ENCODE peak calls at places on chromosomes 7 and 10, in four cellular contexts. One of them, this sample, is unnamed.

GRCh38 chr10:110074298-110074697 is 66.5 kb downstream of the ADD3 start:
- DNase-seq in activated T-cell treated with anti-CD3 and anti-CD28 coated beads for 1 hour: no peak
- DNase-seq in T-cell: no peak
- DNase-seq in sciatic nerve: no peak
- DNase-seq in this sample: no peak

GRCh38 chr10:51288511-51288910 is 214.2 kb downstream of the PRKG1 start:
- DNase-seq in sciatic nerve: no peak
- DNase-seq in T-cell: no peak
- DNase-seq in activated T-cell treated with anti-CD3 and anti-CD28 coated beads for 1 hour: no peak
- DNase-seq in this sample: no peak

GRCh38 chr10:79904671-79905321 is 44.1 kb downstream of the SFTPD start:
- DNase-seq in sciatic nerve: peak
- DNase-seq in T-cell: no peak
- DNase-seq in activated T-cell treated with anti-CD3 and anti-CD28 coated beads for 1 hour: peak
- DNase-seq in this sample: peak

GRCh38 chr7:50331564-50332208 is 27.2 kb downstream of the IKZF1 start:
- DNase-seq in T-cell: peak
- DNase-seq in sciatic nerve: no peak
- DNase-seq in activated T-cell treated with anti-CD3 and anti-CD28 coated beads for 1 hour: no peak
- DNase-seq in this sample: no peak

GRCh38 chr7:22663319-22663718 is 63.7 kb upstream of the IL6 start:
- DNase-seq in sciatic nerve: no peak
- DNase-seq in T-cell: no peak
- DNase-seq in activated T-cell treated with anti-CD3 and anti-CD28 coated beads for 1 hour: no peak
- DNase-seq in this sample: no peak

GRCh38 chr10:83410570-83410969 is 728.7 kb upstream of the GHITM start:
- DNase-seq in sciatic nerve: no peak
- DNase-seq in T-cell: no peak
- DNase-seq in activated T-cell treated with anti-CD3 and anti-CD28 coated beads for 1 hour: no peak
- DNase-seq in this sample: no peak

GRCh38 chr10:126844406-126844805 is 60.8 kb upstream of the DOCK1 start:
- DNase-seq in T-cell: no peak
- DNase-seq in activated T-cell treated with anti-CD3 and anti-CD28 coated beads for 1 hour: no peak
- DNase-seq in sciatic nerve: no peak
- DNase-seq in this sample: no peak

GRCh38 chr10:86592413-86592812 is 61.9 kb upstream of the OPN4 start:
- DNase-seq in sciatic nerve: no peak
- DNase-seq in T-cell: no peak
- DNase-seq in activated T-cell treated with anti-CD3 and anti-CD28 coated beads for 1 hour: no peak
- DNase-seq in this sample: no peak

GRCh38 chr10:78717200-78717599 is 351.6 kb upstream of the ZMIZ1 start:
- DNase-seq in activated T-cell treated with anti-CD3 and anti-CD28 coated beads for 1 hour: no peak
- DNase-seq in sciatic nerve: no peak
- DNase-seq in T-cell: no peak
- DNase-seq in this sample: no peak

GRCh38 chr10:69853064-69853463 is 51.4 kb downstream of the COL13A1 start:
- DNase-seq in sciatic nerve: no peak
- DNase-seq in T-cell: no peak
- DNase-seq in activated T-cell treated with anti-CD3 and anti-CD28 coated beads for 1 hour: no peak
- DNase-seq in this sample: no peak

GRCh38 chr10:44995914-44996633 is 4.6 kb upstream of the ZNF22 start:
- DNase-seq in activated T-cell treated with anti-CD3 and anti-CD28 coated beads for 1 hour: no peak
- DNase-seq in T-cell: no peak
- DNase-seq in sciatic nerve: peak
- DNase-seq in this sample: peak

GRCh38 chr7:38753347-38753746 is 122.2 kb upstream of the AMPH start:
- DNase-seq in activated T-cell treated with anti-CD3 and anti-CD28 coated beads for 1 hour: no peak
- DNase-seq in T-cell: no peak
- DNase-seq in sciatic nerve: no peak
- DNase-seq in this sample: no peak

GRCh38 chr7:80443336-80443735 is 68.5 kb downstream of the GNAT3 start:
- DNase-seq in activated T-cell treated with anti-CD3 and anti-CD28 coated beads for 1 hour: no peak
- DNase-seq in sciatic nerve: no peak
- DNase-seq in T-cell: no peak
- DNase-seq in this sample: no peak

GRCh38 chr10:15433850-15434537 is 62.9 kb upstream of the FAM171A1 start:
- DNase-seq in T-cell: no peak
- DNase-seq in activated T-cell treated with anti-CD3 and anti-CD28 coated beads for 1 hour: no peak
- DNase-seq in sciatic nerve: no peak
- DNase-seq in this sample: no peak

GRCh38 chr10:100858258-100858657 is 54.5 kb upstream of the SLF2 start:
- DNase-seq in activated T-cell treated with anti-CD3 and anti-CD28 coated beads for 1 hour: no peak
- DNase-seq in sciatic nerve: no peak
- DNase-seq in T-cell: no peak
- DNase-seq in this sample: no peak

GRCh38 chr7:95396136-95397032 is at the start of gene PON3:
- DNase-seq in sciatic nerve: no peak
- DNase-seq in activated T-cell treated with anti-CD3 and anti-CD28 coated beads for 1 hour: no peak
- DNase-seq in T-cell: peak
- DNase-seq in this sample: peak

GRCh38 chr10:80589726-80590373 is 52.1 kb downstream of the SH2D4B start:
- DNase-seq in activated T-cell treated with anti-CD3 and anti-CD28 coated beads for 1 hour: no peak
- DNase-seq in sciatic nerve: peak
- DNase-seq in T-cell: no peak
- DNase-seq in this sample: no peak

GRCh38 chr7:157863906-157864810 is 527.4 kb downstream of the DNAJB6 start:
- DNase-seq in activated T-cell treated with anti-CD3 and anti-CD28 coated beads for 1 hour: no peak
- DNase-seq in T-cell: no peak
- DNase-seq in sciatic nerve: no peak
- DNase-seq in this sample: no peak

GRCh38 chr10:32958085-32958991 is at the start of gene ITGB1:
- DNase-seq in sciatic nerve: peak
- DNase-seq in T-cell: peak
- DNase-seq in activated T-cell treated with anti-CD3 and anti-CD28 coated beads for 1 hour: peak
- DNase-seq in this sample: peak

GRCh38 chr7:156192921-156193320 is 380.7 kb upstream of the SHH start:
- DNase-seq in sciatic nerve: no peak
- DNase-seq in activated T-cell treated with anti-CD3 and anti-CD28 coated beads for 1 hour: no peak
- DNase-seq in T-cell: no peak
- DNase-seq in this sample: no peak

GRCh38 chr7:149625947-149626392 is 128.4 kb upstream of the ZNF746 start:
- DNase-seq in T-cell: no peak
- DNase-seq in sciatic nerve: no peak
- DNase-seq in activated T-cell treated with anti-CD3 and anti-CD28 coated beads for 1 hour: no peak
- DNase-seq in this sample: no peak

GRCh38 chr10:91520657-91521056 is 110.5 kb downstream of the HECTD2 start:
- DNase-seq in activated T-cell treated with anti-CD3 and anti-CD28 coated beads for 1 hour: no peak
- DNase-seq in T-cell: no peak
- DNase-seq in sciatic nerve: no peak
- DNase-seq in this sample: no peak

GRCh38 chr7:73451780-73452398 is 18.3 kb downstream of the FZD9 start:
- DNase-seq in activated T-cell treated with anti-CD3 and anti-CD28 coated beads for 1 hour: no peak
- DNase-seq in T-cell: no peak
- DNase-seq in sciatic nerve: no peak
- DNase-seq in this sample: no peak

GRCh38 chr7:567305-567883 is 47.7 kb upstream of the PDGFA start:
- DNase-seq in sciatic nerve: no peak
- DNase-seq in activated T-cell treated with anti-CD3 and anti-CD28 coated beads for 1 hour: no peak
- DNase-seq in T-cell: no peak
- DNase-seq in this sample: no peak

GRCh38 chr10:51649064-51649463 is 50.3 kb downstream of the CSTF2T start:
- DNase-seq in T-cell: no peak
- DNase-seq in sciatic nerve: no peak
- DNase-seq in activated T-cell treated with anti-CD3 and anti-CD28 coated beads for 1 hour: no peak
- DNase-seq in this sample: no peak

GRCh38 chr10:24872790-24873182 is 79.6 kb downstream of the PRTFDC1 start:
- DNase-seq in activated T-cell treated with anti-CD3 and anti-CD28 coated beads for 1 hour: no peak
- DNase-seq in T-cell: no peak
- DNase-seq in sciatic nerve: no peak
- DNase-seq in this sample: no peak

GRCh38 chr7:945556-946255 is 8.8 kb downstream of the ADAP1 start:
- DNase-seq in sciatic nerve: no peak
- DNase-seq in T-cell: no peak
- DNase-seq in activated T-cell treated with anti-CD3 and anti-CD28 coated beads for 1 hour: no peak
- DNase-seq in this sample: peak

GRCh38 chr10:124266468-124267230 is 152.1 kb downstream of the OAT start:
- DNase-seq in activated T-cell treated with anti-CD3 and anti-CD28 coated beads for 1 hour: no peak
- DNase-seq in T-cell: no peak
- DNase-seq in sciatic nerve: no peak
- DNase-seq in this sample: peak

GRCh38 chr10:31288961-31289360 is 30.1 kb upstream of the ZEB1 start:
- DNase-seq in activated T-cell treated with anti-CD3 and anti-CD28 coated beads for 1 hour: no peak
- DNase-seq in T-cell: no peak
- DNase-seq in sciatic nerve: no peak
- DNase-seq in this sample: no peak

GRCh38 chr7:147196476-147196875 is 1079.9 kb downstream of the CNTNAP2 start:
- DNase-seq in sciatic nerve: no peak
- DNase-seq in T-cell: no peak
- DNase-seq in activated T-cell treated with anti-CD3 and anti-CD28 coated beads for 1 hour: no peak
- DNase-seq in this sample: no peak

GRCh38 chr10:126905776-126906703 is 812 bp downstream of the DOCK1 start:
- DNase-seq in activated T-cell treated with anti-CD3 and anti-CD28 coated beads for 1 hour: no peak
- DNase-seq in T-cell: no peak
- DNase-seq in sciatic nerve: no peak
- DNase-seq in this sample: peak

GRCh38 chr7:2725178-2726105 is 37.4 kb downstream of the AMZ1 start:
- DNase-seq in T-cell: no peak
- DNase-seq in activated T-cell treated with anti-CD3 and anti-CD28 coated beads for 1 hour: no peak
- DNase-seq in sciatic nerve: peak
- DNase-seq in this sample: peak

GRCh38 chr10:47092822-47093221 is 181.6 kb downstream of the PTPN20 start:
- DNase-seq in activated T-cell treated with anti-CD3 and anti-CD28 coated beads for 1 hour: no peak
- DNase-seq in T-cell: no peak
- DNase-seq in sciatic nerve: no peak
- DNase-seq in this sample: no peak

GRCh38 chr7:37833107-37833817 is 15.1 kb upstream of the NME8 start:
- DNase-seq in T-cell: peak
- DNase-seq in sciatic nerve: peak
- DNase-seq in activated T-cell treated with anti-CD3 and anti-CD28 coated beads for 1 hour: no peak
- DNase-seq in this sample: peak